ENCODE peak calls at places on chromosomes 13 and 19, in four cellular contexts. One of them, this sample, is unnamed.

GRCh38 chr19:32350492-32350891 is 5.1 kb downstream of the ZNF507 start:
- DNase-seq in choroid plexus epithelial cell: no peak
- DNase-seq in sigmoid colon: no peak
- DNase-seq in Caco-2: no peak
- DNase-seq in this sample: no peak

GRCh38 chr19:47186337-47187022 is 44.5 kb downstream of the BBC3 start:
- DNase-seq in choroid plexus epithelial cell: no peak
- DNase-seq in Caco-2: no peak
- DNase-seq in sigmoid colon: no peak
- DNase-seq in this sample: no peak

GRCh38 chr13:32914686-32915085 is 101.5 kb upstream of the KL start:
- DNase-seq in Caco-2: no peak
- DNase-seq in sigmoid colon: no peak
- DNase-seq in choroid plexus epithelial cell: no peak
- DNase-seq in this sample: no peak

GRCh38 chr13:96650301-96650886 is 343.9 kb downstream of the OXGR1 start:
- DNase-seq in Caco-2: no peak
- DNase-seq in choroid plexus epithelial cell: peak
- DNase-seq in sigmoid colon: no peak
- DNase-seq in this sample: no peak

GRCh38 chr19:27746691-27747380 is 1466.1 kb downstream of the UQCRFS1 start:
- DNase-seq in Caco-2: no peak
- DNase-seq in choroid plexus epithelial cell: peak
- DNase-seq in sigmoid colon: peak
- DNase-seq in this sample: no peak

GRCh38 chr19:46714523-46715106 is 2.3 kb downstream of the PRKD2 start:
- DNase-seq in choroid plexus epithelial cell: no peak
- DNase-seq in Caco-2: peak
- DNase-seq in sigmoid colon: no peak
- DNase-seq in this sample: peak

GRCh38 chr19:11091343-11092153 is 2.3 kb downstream of the LDLR start:
- DNase-seq in choroid plexus epithelial cell: peak
- DNase-seq in Caco-2: peak
- DNase-seq in sigmoid colon: peak
- DNase-seq in this sample: no peak

GRCh38 chr13:113121183-113121927 is 1.2 kb upstream of the F10 start:
- DNase-seq in choroid plexus epithelial cell: no peak
- DNase-seq in sigmoid colon: no peak
- DNase-seq in Caco-2: no peak
- DNase-seq in this sample: no peak

GRCh38 chr13:83882626-83882959 is 319 bp upstream of the SLITRK1 start:
- DNase-seq in choroid plexus epithelial cell: no peak
- DNase-seq in sigmoid colon: no peak
- DNase-seq in Caco-2: no peak
- DNase-seq in this sample: no peak

GRCh38 chr13:96082640-96083039 is 7.3 kb upstream of the HS6ST3 start:
- DNase-seq in Caco-2: no peak
- DNase-seq in choroid plexus epithelial cell: no peak
- DNase-seq in sigmoid colon: no peak
- DNase-seq in this sample: no peak

GRCh38 chr19:10766681-10767201 is 48.9 kb downstream of the DNM2 start:
- DNase-seq in choroid plexus epithelial cell: peak
- DNase-seq in sigmoid colon: no peak
- DNase-seq in Caco-2: no peak
- DNase-seq in this sample: no peak

GRCh38 chr19:7427944-7428343 is 60.9 kb downstream of the PEX11G start:
- DNase-seq in Caco-2: no peak
- DNase-seq in choroid plexus epithelial cell: peak
- DNase-seq in sigmoid colon: no peak
- DNase-seq in this sample: no peak

GRCh38 chr13:28718538-28719226 is at the start of gene SLC46A3:
- DNase-seq in choroid plexus epithelial cell: peak
- DNase-seq in Caco-2: peak
- DNase-seq in sigmoid colon: peak
- DNase-seq in this sample: peak

GRCh38 chr13:80716610-80717081 is 375.7 kb upstream of the SPRY2 start:
- DNase-seq in Caco-2: no peak
- DNase-seq in choroid plexus epithelial cell: peak
- DNase-seq in sigmoid colon: peak
- DNase-seq in this sample: peak

GRCh38 chr19:56142897-56143434 is 1.9 kb downstream of the ZNF444 start:
- DNase-seq in choroid plexus epithelial cell: no peak
- DNase-seq in sigmoid colon: no peak
- DNase-seq in Caco-2: no peak
- DNase-seq in this sample: no peak

GRCh38 chr19:56144396-56144795 is 3.3 kb downstream of the ZNF444 start:
- DNase-seq in sigmoid colon: no peak
- DNase-seq in Caco-2: no peak
- DNase-seq in choroid plexus epithelial cell: no peak
- DNase-seq in this sample: no peak

GRCh38 chr19:56145698-56146097 is 4.6 kb downstream of the ZNF444 start:
- DNase-seq in choroid plexus epithelial cell: no peak
- DNase-seq in Caco-2: no peak
- DNase-seq in sigmoid colon: no peak
- DNase-seq in this sample: no peak

GRCh38 chr19:56146904-56147303 is 5.8 kb downstream of the ZNF444 start:
- DNase-seq in sigmoid colon: no peak
- DNase-seq in choroid plexus epithelial cell: no peak
- DNase-seq in Caco-2: no peak
- DNase-seq in this sample: no peak

DNA sequence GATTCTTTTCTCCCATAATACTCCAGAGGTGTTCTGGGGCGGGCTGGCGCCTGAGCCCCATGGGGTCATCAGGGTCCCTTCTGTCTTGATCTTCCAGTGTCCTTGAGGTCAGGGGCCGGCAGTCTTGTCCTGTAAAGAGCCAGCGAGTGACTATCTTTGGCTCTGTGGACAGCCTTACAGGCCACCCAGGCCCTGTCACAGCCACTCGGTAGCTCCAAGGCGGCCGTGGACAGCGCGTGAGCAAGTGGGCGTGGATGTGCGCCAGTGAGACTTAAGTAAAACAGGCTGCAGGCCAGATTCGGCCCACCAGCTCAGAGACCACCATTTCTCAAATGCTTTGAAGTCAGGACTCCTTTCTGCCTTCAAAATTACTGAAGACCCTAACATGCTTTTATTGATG is 3.7 kb downstream of the ZNF444 start:
- DNase-seq in choroid plexus epithelial cell: no peak
- DNase-seq in Caco-2: no peak
- DNase-seq in sigmoid colon: no peak
- DNase-seq in this sample: no peak
- H3K4me3 ChIP-seq in choroid plexus epithelial cell: no peak
- H3K4me3 ChIP-seq in Caco-2: no peak
- H3K4me3 ChIP-seq in sigmoid colon: no peak
- H3K4me3 ChIP-seq in this sample: no peak

GRCh38 chr13:44575035-44575434 is 1.1 kb downstream of the TSC22D1 start:
- DNase-seq in sigmoid colon: no peak
- DNase-seq in choroid plexus epithelial cell: no peak
- DNase-seq in Caco-2: no peak
- DNase-seq in this sample: no peak
- H3K4me3 ChIP-seq in sigmoid colon: peak
- H3K4me3 ChIP-seq in choroid plexus epithelial cell: peak
- H3K4me3 ChIP-seq in Caco-2: peak
- H3K4me3 ChIP-seq in this sample: no peak

DNA sequence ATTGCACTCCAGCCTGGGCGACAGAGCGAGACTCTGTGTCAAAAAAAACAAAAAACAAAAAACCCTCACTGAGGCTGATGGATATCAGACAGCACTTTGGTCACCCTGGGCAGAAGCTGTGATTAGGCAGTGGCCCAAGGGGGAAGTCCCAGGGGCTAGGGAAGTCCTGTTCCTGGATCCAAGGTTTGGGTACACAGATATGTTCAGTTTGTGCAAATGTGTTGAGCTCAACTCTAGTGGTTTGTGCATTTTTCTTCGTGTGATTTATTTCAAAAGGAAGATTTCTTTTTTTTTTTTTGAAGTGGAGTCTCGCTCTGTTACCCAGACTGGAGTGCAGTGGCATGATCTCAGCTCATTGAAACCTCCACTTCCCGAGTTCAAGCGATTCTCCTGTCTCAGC is 12.3 kb downstream of the MEF2B start:
- DNase-seq in sigmoid colon: no peak
- DNase-seq in choroid plexus epithelial cell: no peak
- DNase-seq in Caco-2: no peak
- DNase-seq in this sample: no peak
- H3K4me3 ChIP-seq in sigmoid colon: no peak
- H3K4me3 ChIP-seq in choroid plexus epithelial cell: no peak
- H3K4me3 ChIP-seq in Caco-2: no peak
- H3K4me3 ChIP-seq in this sample: no peak

GRCh38 chr19:35041548-35042055 is at the start of gene HPN:
- DNase-seq in Caco-2: peak
- DNase-seq in sigmoid colon: no peak
- DNase-seq in choroid plexus epithelial cell: no peak
- DNase-seq in this sample: no peak

GRCh38 chr19:35040826-35041547 is 534 bp upstream of the HPN start:
- DNase-seq in Caco-2: peak
- DNase-seq in choroid plexus epithelial cell: peak
- DNase-seq in sigmoid colon: peak
- DNase-seq in this sample: no peak

GRCh38 chr19:35040474-35040825 is 1.1 kb upstream of the HPN start:
- DNase-seq in choroid plexus epithelial cell: no peak
- DNase-seq in Caco-2: no peak
- DNase-seq in sigmoid colon: no peak
- DNase-seq in this sample: no peak

GRCh38 chr19:35038623-35039512 is 2.7 kb upstream of the HPN start:
- DNase-seq in choroid plexus epithelial cell: no peak
- DNase-seq in Caco-2: no peak
- DNase-seq in sigmoid colon: no peak
- DNase-seq in this sample: no peak

DNA sequence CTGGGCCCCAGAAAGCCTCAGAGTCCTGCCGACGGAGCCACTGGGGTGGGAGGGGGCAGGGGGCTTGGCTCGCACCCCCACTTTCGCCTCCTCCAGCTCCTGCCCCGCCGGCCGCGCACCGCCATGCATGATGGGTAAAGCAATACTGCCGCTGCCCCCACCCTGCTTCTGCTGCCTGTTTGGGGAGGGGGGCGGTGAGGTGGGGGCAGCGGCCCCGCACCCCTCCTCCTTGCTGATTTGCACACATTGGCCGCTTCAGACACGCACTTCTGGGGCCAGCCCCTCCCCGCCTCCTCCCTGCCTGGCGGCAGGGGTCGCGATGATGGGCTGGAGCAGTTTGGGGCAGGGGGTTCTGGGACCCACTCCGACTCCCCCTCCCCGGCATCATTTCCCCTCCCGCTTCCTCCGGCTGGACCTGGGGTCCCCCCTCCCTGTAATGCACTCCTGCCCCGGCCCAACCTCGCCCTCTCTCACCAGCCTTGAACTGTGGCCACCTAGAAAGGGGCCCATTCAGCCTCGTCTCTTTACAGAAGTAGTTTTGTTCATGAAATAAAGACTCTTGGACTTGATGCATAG is 1.6 kb upstream of the HPN start:
- DNase-seq in choroid plexus epithelial cell: no peak
- DNase-seq in sigmoid colon: no peak
- DNase-seq in Caco-2: no peak
- DNase-seq in this sample: no peak
- H3K4me3 ChIP-seq in choroid plexus epithelial cell: no peak
- H3K4me3 ChIP-seq in sigmoid colon: peak
- H3K4me3 ChIP-seq in Caco-2: no peak
- H3K4me3 ChIP-seq in this sample: no peak

GRCh38 chr19:42282810-42283247 is 13.8 kb downstream of the CIC start:
- DNase-seq in Caco-2: peak
- DNase-seq in choroid plexus epithelial cell: no peak
- DNase-seq in sigmoid colon: peak
- DNase-seq in this sample: no peak
- H3K4me3 ChIP-seq in Caco-2: peak
- H3K4me3 ChIP-seq in choroid plexus epithelial cell: no peak
- H3K4me3 ChIP-seq in sigmoid colon: no peak
- H3K4me3 ChIP-seq in this sample: peak

GRCh38 chr19:5091576-5092215 is 122.8 kb downstream of the KDM4B start:
- DNase-seq in sigmoid colon: no peak
- DNase-seq in choroid plexus epithelial cell: peak
- DNase-seq in Caco-2: no peak
- DNase-seq in this sample: no peak
- H3K4me3 ChIP-seq in sigmoid colon: peak
- H3K4me3 ChIP-seq in choroid plexus epithelial cell: no peak
- H3K4me3 ChIP-seq in Caco-2: no peak
- H3K4me3 ChIP-seq in this sample: no peak

DNA sequence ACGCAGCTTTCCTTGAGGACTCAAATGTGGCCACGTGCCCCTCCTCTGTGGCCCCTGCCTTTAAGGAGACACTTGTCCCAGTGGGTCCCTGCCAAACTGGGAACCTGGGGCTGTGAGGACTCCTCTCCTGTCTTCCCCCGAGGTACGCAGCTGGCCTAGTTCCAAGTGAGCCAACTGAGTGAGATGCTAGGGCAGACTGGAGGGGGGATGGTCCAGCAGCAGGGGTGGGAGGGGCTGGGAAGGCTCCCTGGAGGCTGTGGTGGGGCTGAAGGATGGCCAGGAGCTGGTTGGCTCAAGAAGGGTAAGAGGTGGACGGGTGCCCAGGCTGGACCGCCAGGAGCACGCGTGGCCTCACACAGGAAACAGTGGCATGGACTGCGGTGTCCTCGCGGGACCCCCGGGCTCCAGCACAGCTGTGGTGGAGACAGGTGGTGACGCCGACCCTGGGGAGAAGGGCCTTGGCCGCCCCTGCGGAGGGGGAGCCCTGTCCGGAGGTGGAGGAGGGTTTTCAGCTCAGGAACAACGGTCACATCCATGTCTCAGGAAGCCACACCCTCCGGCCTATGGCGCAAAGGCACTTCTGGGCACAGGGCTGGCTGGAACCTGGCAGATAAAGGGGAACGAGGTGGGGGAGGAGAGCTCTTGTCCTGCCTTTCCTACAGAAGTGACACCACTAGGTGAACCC is 45.8 kb downstream of the MLLT1 start:
- DNase-seq in sigmoid colon: no peak
- DNase-seq in choroid plexus epithelial cell: no peak
- DNase-seq in Caco-2: peak
- DNase-seq in this sample: no peak
- H3K4me3 ChIP-seq in sigmoid colon: no peak
- H3K4me3 ChIP-seq in choroid plexus epithelial cell: no peak
- H3K4me3 ChIP-seq in Caco-2: no peak
- H3K4me3 ChIP-seq in this sample: no peak

GRCh38 chr19:31348416-31349159 is 648 bp downstream of the TSHZ3 start:
- DNase-seq in choroid plexus epithelial cell: peak
- DNase-seq in Caco-2: no peak
- DNase-seq in sigmoid colon: peak
- DNase-seq in this sample: no peak
- H3K4me3 ChIP-seq in choroid plexus epithelial cell: peak
- H3K4me3 ChIP-seq in Caco-2: no peak
- H3K4me3 ChIP-seq in sigmoid colon: peak
- H3K4me3 ChIP-seq in this sample: peak

DNA sequence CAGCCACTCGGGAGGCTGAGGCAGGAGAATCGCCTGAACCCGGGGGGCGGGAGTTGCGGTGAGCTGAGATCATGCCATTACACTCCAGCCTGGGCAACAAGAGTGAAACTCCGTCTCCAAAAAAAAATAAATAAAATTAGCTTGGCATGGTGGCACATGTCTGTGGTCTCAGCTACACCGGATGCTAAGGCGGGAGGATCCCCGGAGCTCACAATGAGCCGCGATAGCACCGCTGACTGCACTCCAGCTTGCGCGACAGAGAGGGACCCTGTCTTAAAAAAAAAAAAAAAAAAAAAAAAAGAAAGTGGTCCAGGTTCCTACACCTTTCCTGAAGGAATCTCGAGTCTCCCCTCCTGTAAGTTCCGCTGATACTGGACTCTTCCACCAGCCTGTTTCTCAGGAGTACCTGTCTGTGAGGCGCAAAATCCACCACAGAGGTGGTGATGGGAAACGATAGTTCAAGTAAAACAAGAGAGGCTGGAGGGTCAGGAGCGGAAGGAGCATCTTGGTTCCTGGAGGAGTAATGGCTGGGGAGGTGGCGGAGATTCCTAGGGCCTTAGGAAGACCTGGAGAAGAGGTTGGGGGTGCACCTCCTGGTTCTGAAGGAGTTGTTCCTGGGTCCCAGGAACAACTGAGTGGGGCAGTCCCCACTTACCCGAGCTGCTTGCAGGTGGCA is 468 bp downstream of the FUT1 start:
- DNase-seq in sigmoid colon: no peak
- DNase-seq in choroid plexus epithelial cell: no peak
- DNase-seq in Caco-2: no peak
- DNase-seq in this sample: no peak
- H3K4me3 ChIP-seq in sigmoid colon: peak
- H3K4me3 ChIP-seq in choroid plexus epithelial cell: peak
- H3K4me3 ChIP-seq in Caco-2: peak
- H3K4me3 ChIP-seq in this sample: no peak